ENCODE peak calls at places on chromosome 3, in four cellular contexts. R is tibial artery, Y is heart left ventricle, P is fibroblast of lung. I is an unnamed sample.
A peak's percentile ranks its signal among the peaks of the same experiment; 100 is the strongest.

GRCh38 chr3:165254812-165255211 is 58.6 kb upstream of the SLITRK3 start:
- DNase-seq in R (no peak), Y (no peak), P (peak; percentile 72), I (peak; percentile 36)

GRCh38 chr3:106740116-106740515 is 637.1 kb upstream of the CCDC54 start:
- DNase-seq in R (no peak), Y (no peak), P (no peak), I (no peak)

GRCh38 chr3:4533489-4534443 is 40.6 kb downstream of the ITPR1 start:
- DNase-seq in R (peak; percentile 42), Y (no peak), P (peak; percentile 31), I (peak; percentile 19)

GRCh38 chr3:48406443-48407431 is 23.1 kb downstream of the PLXNB1 start:
- DNase-seq in R (peak; percentile 19), Y (peak; percentile 20), P (no peak), I (peak; percentile 1)

GRCh38 chr3:16148213-16148612 is 26.3 kb upstream of the GALNT15 start:
- DNase-seq in R (no peak), Y (no peak), P (no peak), I (no peak)

GRCh38 chr3:44326035-44326434 is 12.5 kb upstream of the TCAIM start:
- DNase-seq in R (no peak), Y (no peak), P (peak; percentile 59), I (no peak)

GRCh38 chr3:23404241-23404640 is 201.1 kb downstream of the UBE2E2 start:
- DNase-seq in R (no peak), Y (no peak), P (no peak), I (no peak)

GRCh38 chr3:147369671-147370123 is 36.6 kb downstream of the ZIC4 start:
- DNase-seq in R (no peak), Y (no peak), P (no peak), I (no peak)

GRCh38 chr3:133329626-133330025 is 70.2 kb upstream of the BFSP2 start:
- DNase-seq in R (no peak), Y (no peak), P (no peak), I (no peak)

GRCh38 chr3:78729921-78730320 is 1037.9 kb downstream of the ROBO1 start:
- DNase-seq in R (no peak), Y (no peak), P (no peak), I (no peak)

GRCh38 chr3:187039723-187040414 is 99.4 kb downstream of the RPL39L start:
- DNase-seq in R (no peak), Y (no peak), P (no peak), I (no peak)

DNA sequence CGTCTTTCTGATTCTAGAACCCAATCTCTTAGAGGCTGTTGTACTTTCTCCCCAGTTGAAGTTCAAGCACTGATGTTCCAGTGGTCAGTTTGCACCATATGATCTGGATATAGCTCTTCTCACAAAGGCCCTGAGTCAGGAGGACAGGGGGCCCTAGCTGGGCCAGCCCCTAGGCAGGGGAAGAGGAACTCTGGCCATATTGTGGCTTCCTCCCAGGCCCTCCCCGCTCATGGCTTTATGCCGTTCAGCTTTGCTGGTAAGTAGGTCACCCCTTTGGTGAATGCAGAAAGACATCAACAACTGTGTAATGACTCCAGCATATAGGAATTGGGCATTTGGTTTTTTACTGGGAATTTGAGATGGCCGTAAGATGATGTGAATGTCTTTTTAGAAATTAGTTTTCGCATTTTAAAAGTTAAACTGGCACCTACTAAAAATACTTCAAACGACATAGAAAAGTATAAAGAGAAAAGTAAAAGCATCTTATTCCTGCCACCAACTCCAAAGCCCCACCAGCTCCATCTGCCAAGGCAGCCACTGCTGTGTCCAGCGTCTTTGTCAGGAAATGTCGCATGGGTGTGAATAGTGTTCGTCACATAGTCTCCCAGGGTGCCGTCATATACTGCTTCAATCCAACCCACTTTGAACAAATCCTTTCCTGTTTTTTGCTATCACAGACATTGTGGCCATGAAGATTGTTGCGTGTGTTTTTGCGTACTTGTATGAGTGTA is 25.3 kb downstream of the CCR9 start:
- DNase-seq in R (no peak), Y (no peak), P (no peak), I (no peak)
- H3K27me3 ChIP-seq in R (no peaks in the 10 kb centered on the region), Y (no peaks in the 10 kb centered on the region), P (no peaks in the 10 kb centered on the region), I (no peaks in the 10 kb centered on the region)

DNA sequence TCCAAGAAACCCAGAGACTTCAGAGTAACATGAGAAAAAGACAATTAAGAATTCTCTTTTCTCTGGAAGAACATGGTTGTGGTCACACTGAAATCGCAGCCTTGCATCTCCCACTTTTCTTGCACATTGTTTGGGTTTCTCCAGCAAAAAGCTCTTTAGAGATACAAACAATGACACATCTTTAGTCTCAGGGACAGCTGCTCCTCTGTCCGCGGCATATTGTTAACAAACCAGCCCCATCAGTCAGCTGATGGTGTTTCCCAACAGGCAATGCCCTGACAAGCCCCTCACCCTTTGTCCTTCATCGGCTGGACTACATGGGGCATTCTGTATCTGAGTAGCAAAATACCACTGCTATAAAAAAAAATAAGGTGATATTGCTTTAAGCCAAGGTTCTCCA is 53.4 kb downstream of the UMPS start:
- DNase-seq in R (no peak), Y (no peak), P (no peak), I (no peak)
- H3K4me1 ChIP-seq in R (peaks cover 74% of the 10 kb centered on the region), Y (peaks cover 86% of the 10 kb centered on the region), P (peaks cover 25% of the 10 kb centered on the region), I (peaks cover 35% of the 10 kb centered on the region)

GRCh38 chr3:142934897-142935269 is 28.6 kb downstream of the PAQR9 start:
- DNase-seq in R (no peak), Y (no peak), P (no peak), I (no peak)
- H3K9me3 ChIP-seq in R (no peaks in the 10 kb centered on the region), Y (no peaks in the 10 kb centered on the region), P (no peaks in the 10 kb centered on the region), I (no peaks in the 10 kb centered on the region)

DNA sequence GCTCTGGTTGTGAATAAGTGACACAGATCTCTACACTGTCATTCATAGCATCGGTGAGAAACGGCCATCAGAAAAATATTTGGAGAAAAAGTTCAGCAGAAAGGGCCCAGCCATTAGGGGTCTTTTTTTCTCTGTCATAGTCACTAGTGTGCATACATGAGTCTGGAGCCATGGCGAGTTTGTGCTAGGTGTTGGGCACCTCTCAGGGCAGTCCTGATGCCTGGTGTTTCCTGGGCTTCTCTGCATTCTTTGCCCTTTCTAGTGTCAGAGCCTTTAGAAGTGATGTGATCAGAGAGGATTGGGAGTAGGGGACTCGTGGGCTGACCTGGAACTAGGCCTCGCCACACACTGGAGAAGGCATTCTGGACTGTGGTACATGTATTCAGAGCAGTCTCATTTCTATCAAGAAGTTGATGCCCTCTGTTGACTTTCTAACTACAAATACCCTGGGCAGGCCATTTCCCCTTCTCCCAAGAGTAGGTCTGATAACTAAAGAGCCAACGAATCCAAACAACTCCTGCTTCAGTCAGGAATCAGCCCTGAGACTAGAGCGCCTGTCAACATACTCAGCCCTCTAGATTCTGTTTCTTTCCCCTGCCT is 1.6 kb downstream of the KY start:
- DNase-seq in R (no peak), Y (no peak), P (no peak), I (no peak)
- H3K27me3 ChIP-seq in R (no peaks in the 10 kb centered on the region), Y (no peaks in the 10 kb centered on the region), P (no peaks in the 10 kb centered on the region), I (peaks cover 26% of the 10 kb centered on the region)

GRCh38 chr3:42009456-42009855 is 47.6 kb upstream of the ULK4 start:
- DNase-seq in R (no peak), Y (no peak), P (no peak), I (no peak)

GRCh38 chr3:42012378-42012934 is 50.6 kb upstream of the ULK4 start:
- DNase-seq in R (no peak), Y (no peak), P (no peak), I (no peak)

GRCh38 chr3:42007785-42008184 is 45.9 kb upstream of the ULK4 start:
- DNase-seq in R (no peak), Y (no peak), P (no peak), I (no peak)

GRCh38 chr3:42012935-42013651 is 51.2 kb upstream of the ULK4 start:
- DNase-seq in R (peak; percentile 53), Y (peak; percentile 79), P (peak; percentile 54), I (peak; percentile 64)

GRCh38 chr3:42010530-42010929 is 48.6 kb upstream of the ULK4 start:
- DNase-seq in R (no peak), Y (no peak), P (no peak), I (peak; percentile 23)
- H3K4me1 ChIP-seq in R (no peaks in the 10 kb centered on the region), Y (peaks cover 13% of the 10 kb centered on the region), P (peaks cover 3% of the 10 kb centered on the region), I (no peaks in the 10 kb centered on the region)

DNA sequence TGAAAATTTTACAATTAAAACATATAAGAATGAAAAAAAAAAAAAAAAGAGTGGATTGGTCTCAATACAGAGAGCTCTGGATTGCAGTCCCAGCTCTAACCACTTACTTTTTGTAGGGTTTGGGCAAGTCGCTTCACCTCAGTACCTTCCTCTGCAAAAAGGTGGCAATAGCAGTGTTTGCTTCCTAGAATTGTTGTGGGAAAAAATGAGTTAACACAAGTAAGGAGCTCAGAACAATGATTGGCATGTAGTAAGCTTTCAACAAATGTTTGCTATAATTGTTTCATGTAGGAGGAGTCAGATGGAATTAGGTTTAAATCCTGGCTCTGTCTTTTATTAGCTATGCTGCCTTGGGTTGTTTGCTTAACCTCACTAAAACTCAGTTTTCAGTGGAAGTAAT is 425.2 kb upstream of the TBL1XR1 start:
- DNase-seq in R (no peak), Y (no peak), P (no peak), I (no peak)
- H3K9me3 ChIP-seq in R (no peaks in the 10 kb centered on the region), Y (no peaks in the 10 kb centered on the region), P (no peaks in the 10 kb centered on the region), I (no peaks in the 10 kb centered on the region)

GRCh38 chr3:14561051-14561634 is 21.0 kb upstream of the GRIP2 start:
- DNase-seq in R (no peak), Y (no peak), P (no peak), I (no peak)
- H3K27me3 ChIP-seq in R (peaks cover 45% of the 10 kb centered on the region), Y (no peaks in the 10 kb centered on the region), P (no peaks in the 10 kb centered on the region), I (no peaks in the 10 kb centered on the region)

DNA sequence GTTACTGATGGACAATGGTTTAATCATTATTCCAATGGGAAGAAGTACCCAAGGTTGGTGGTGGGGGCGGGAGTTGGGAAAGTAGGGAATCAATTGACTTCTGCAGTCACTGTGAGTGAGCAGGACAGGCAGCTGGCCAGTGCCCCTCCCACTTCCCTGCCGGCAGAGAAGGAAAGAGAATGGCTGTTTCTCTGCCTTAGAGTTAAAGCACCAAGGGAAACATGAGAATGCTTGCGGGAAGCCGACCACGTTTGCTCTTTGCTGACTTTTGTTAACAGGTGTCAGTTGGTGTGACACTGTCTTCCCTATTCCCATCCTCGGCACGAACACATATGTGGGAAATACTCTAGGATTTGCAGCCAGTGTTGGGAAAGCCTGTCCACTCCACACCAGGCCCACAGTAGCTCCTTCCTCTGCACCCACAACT is 33.5 kb upstream of the MFSD1 start:
- DNase-seq in R (peak; percentile 82), Y (peak; percentile 70), P (peak; percentile 78), I (no peak)
- H3K4me1 ChIP-seq in R (peaks cover 4% of the 10 kb centered on the region), Y (peaks cover 31% of the 10 kb centered on the region), P (peaks cover 25% of the 10 kb centered on the region), I (no peaks in the 10 kb centered on the region)

GRCh38 chr3:138767498-138768104 is 67.1 kb downstream of the PIK3CB start:
- DNase-seq in R (no peak), Y (no peak), P (no peak), I (no peak)
- H3K9me3 ChIP-seq in R (no peaks in the 10 kb centered on the region), Y (no peaks in the 10 kb centered on the region), P (peaks cover 1% of the 10 kb centered on the region), I (no peaks in the 10 kb centered on the region)

I was measured in BE2C.